ENCODE peak calls at places on chromosomes 12 and 14, in four cellular contexts. One of them, this sample, is unnamed.

GRCh38 chr14:91365552-91365951 is 52.1 kb downstream of the CCDC88C start:
- DNase-seq in hepatocyte: no peak
- DNase-seq in left ventricle myocardium inferior: no peak
- DNase-seq in RWPE2: no peak
- DNase-seq in this sample: no peak

GRCh38 chr12:87848248-87848868 is 180.8 kb downstream of the C12orf50 start:
- DNase-seq in hepatocyte: peak; percentile 78
- DNase-seq in left ventricle myocardium inferior: no peak
- DNase-seq in RWPE2: no peak
- DNase-seq in this sample: no peak

GRCh38 chr12:96210376-96211055 is 16.3 kb downstream of the ELK3 start:
- DNase-seq in hepatocyte: no peak
- DNase-seq in left ventricle myocardium inferior: no peak
- DNase-seq in RWPE2: no peak
- DNase-seq in this sample: no peak

GRCh38 chr14:25132734-25133422 is 82.9 kb upstream of the STXBP6 start:
- DNase-seq in hepatocyte: peak; percentile 90
- DNase-seq in left ventricle myocardium inferior: peak; percentile 51
- DNase-seq in RWPE2: no peak
- DNase-seq in this sample: peak; percentile 73

GRCh38 chr12:56299308-56299852 is 750 bp downstream of the CS start:
- DNase-seq in hepatocyte: peak; percentile 32
- DNase-seq in left ventricle myocardium inferior: no peak
- DNase-seq in RWPE2: no peak
- DNase-seq in this sample: no peak

GRCh38 chr12:13144266-13144828 is 40.9 kb upstream of the GSG1 start:
- DNase-seq in hepatocyte: no peak
- DNase-seq in left ventricle myocardium inferior: no peak
- DNase-seq in RWPE2: no peak
- DNase-seq in this sample: no peak

GRCh38 chr12:48220701-48221100 is 17.6 kb upstream of the OR10AD1 start:
- DNase-seq in hepatocyte: no peak
- DNase-seq in left ventricle myocardium inferior: no peak
- DNase-seq in RWPE2: no peak
- DNase-seq in this sample: no peak

GRCh38 chr12:68871899-68872298 is 61.1 kb downstream of the CPM start:
- DNase-seq in hepatocyte: no peak
- DNase-seq in left ventricle myocardium inferior: no peak
- DNase-seq in RWPE2: no peak
- DNase-seq in this sample: no peak

GRCh38 chr14:33809456-33809855 is 141.4 kb downstream of the EGLN3 start:
- DNase-seq in hepatocyte: no peak
- DNase-seq in left ventricle myocardium inferior: no peak
- DNase-seq in RWPE2: no peak
- DNase-seq in this sample: no peak

DNA sequence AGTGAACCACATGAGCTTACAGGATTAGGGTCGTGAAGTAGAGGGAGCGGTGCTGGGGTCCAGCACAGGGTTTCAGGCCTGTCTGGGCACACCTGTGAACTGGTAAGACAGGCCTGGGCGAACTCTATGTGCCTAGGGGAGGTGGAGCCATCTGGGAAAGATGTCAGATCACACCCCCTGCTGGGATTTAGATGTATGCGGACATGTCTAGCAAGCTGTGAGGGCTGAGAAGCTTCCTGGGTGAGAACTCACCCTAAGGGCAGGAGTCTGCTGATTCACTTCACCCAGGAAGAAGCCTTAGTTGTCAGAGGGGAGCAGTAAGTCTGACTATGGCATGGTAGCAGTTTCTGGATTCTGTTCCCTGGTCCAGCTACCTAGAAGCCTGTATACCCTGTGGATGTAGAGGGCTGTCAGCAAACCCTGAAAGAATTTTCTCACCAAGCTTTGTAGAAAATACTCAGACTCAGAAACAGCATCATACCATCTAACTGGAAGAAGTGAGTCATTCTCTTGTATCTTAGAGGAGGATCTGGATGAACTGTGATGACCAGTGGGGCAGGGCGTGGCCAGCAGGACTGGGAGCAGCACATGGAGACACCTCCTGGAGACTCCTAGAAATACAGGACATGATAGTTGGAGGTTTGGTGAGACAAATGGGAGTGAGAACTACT is 11.2 kb upstream of the PYGL start:
- DNase-seq in hepatocyte: peak; percentile 91
- DNase-seq in left ventricle myocardium inferior: peak; percentile 43
- DNase-seq in RWPE2: peak; percentile 98
- DNase-seq in this sample: no peak
- TF ChIP-seq CTCF in hepatocyte: peak; percentile 42
- TF ChIP-seq CTCF in left ventricle myocardium inferior: peak; percentile 28
- TF ChIP-seq CTCF in RWPE2: peak; percentile 58
- TF ChIP-seq CTCF in this sample: peak; percentile 74

DNA sequence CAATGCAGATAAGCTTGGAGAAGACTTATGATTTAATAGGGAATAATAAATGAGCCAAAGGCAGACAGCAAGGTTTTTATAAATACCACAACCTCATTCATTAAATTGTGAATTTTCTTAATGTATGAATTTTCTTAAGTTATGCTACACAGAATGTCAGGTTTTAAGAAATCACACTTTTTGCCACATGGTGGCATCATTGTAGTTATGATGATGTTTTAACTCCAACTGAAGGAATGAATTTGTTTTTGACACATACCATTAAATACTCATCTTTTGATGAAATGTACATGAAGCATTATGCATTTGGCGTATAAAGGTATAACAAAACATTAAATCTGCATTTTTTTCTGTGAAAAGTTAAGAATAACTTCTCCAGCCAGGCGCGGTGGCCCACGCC is 524.1 kb upstream of the FBXO33 start:
- DNase-seq in hepatocyte: no peak
- DNase-seq in left ventricle myocardium inferior: no peak
- DNase-seq in RWPE2: no peak
- DNase-seq in this sample: no peak
- TF ChIP-seq CTCF in hepatocyte: peak; percentile 27
- TF ChIP-seq CTCF in left ventricle myocardium inferior: no peak
- TF ChIP-seq CTCF in RWPE2: peak; percentile 36
- TF ChIP-seq CTCF in this sample: peak; percentile 48

GRCh38 chr12:50603817-50604639 is 99.2 kb downstream of the DIP2B start:
- DNase-seq in hepatocyte: no peak
- DNase-seq in left ventricle myocardium inferior: no peak
- DNase-seq in RWPE2: no peak
- DNase-seq in this sample: no peak

GRCh38 chr12:50609292-50609874 is 104.6 kb downstream of the DIP2B start:
- DNase-seq in hepatocyte: no peak
- DNase-seq in left ventricle myocardium inferior: no peak
- DNase-seq in RWPE2: no peak
- DNase-seq in this sample: no peak

GRCh38 chr12:50606675-50607379 is 102.0 kb downstream of the DIP2B start:
- DNase-seq in hepatocyte: no peak
- DNase-seq in left ventricle myocardium inferior: no peak
- DNase-seq in RWPE2: no peak
- DNase-seq in this sample: no peak

GRCh38 chr12:50600364-50600763 is 95.6 kb downstream of the DIP2B start:
- DNase-seq in hepatocyte: no peak
- DNase-seq in left ventricle myocardium inferior: no peak
- DNase-seq in RWPE2: no peak
- DNase-seq in this sample: no peak

DNA sequence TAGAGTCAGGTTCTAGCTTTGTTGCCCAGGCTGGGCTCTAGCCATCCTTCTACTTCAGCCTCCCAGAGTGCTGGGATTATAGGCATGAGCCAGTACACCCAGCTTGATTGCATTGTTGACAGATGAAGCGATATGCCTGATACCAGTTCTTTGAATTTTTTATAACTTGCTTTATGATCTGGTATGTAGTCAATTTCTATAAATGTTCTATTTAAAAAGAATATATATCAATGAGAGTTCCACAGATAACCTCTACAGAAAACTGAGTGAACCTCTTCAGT is 99.8 kb downstream of the DIP2B start:
- DNase-seq in hepatocyte: no peak
- DNase-seq in left ventricle myocardium inferior: no peak
- DNase-seq in RWPE2: no peak
- DNase-seq in this sample: no peak
- TF ChIP-seq CTCF in hepatocyte: no peak
- TF ChIP-seq CTCF in left ventricle myocardium inferior: no peak
- TF ChIP-seq CTCF in RWPE2: no peak
- TF ChIP-seq CTCF in this sample: no peak

GRCh38 chr12:10612110-10612509 is 1.3 kb downstream of the MAGOHB start:
- DNase-seq in hepatocyte: no peak
- DNase-seq in left ventricle myocardium inferior: no peak
- DNase-seq in RWPE2: no peak
- DNase-seq in this sample: no peak

GRCh38 chr12:10610188-10610587 is 3.2 kb downstream of the MAGOHB start:
- DNase-seq in hepatocyte: no peak
- DNase-seq in left ventricle myocardium inferior: no peak
- DNase-seq in RWPE2: no peak
- DNase-seq in this sample: no peak

GRCh38 chr12:10612954-10613333 is 465 bp downstream of the MAGOHB start:
- DNase-seq in hepatocyte: peak; percentile 10
- DNase-seq in left ventricle myocardium inferior: no peak
- DNase-seq in RWPE2: no peak
- DNase-seq in this sample: no peak

GRCh38 chr12:10613334-10614055 is at the start of gene MAGOHB:
- DNase-seq in hepatocyte: peak; percentile 97
- DNase-seq in left ventricle myocardium inferior: peak; percentile 97
- DNase-seq in RWPE2: peak; percentile 80
- DNase-seq in this sample: peak; percentile 97

DNA sequence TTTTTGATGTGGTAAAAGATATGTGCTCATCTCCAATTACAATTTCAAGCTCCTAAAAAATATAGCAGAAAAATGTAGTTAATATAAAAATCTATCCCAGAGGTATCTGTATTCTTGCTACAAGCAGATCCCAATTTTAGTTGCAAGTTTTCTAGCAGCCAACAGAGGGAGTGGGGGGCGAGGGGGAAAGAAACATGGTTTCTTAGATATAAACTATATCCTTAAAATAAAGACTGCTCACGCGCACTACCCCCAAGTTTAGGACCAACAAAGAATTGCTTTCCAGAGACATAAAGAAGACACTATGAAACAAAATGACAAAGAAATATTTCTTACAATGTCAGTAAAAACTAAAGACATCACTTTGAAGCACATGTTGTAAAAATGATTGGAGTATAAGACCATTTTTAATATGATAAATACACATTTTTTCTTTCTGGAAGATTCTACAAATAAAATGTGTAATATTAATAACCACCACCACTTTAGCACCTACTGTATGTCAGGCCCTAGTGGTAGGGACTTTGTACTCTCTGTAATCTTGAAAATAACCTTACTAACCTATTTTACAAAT is 5.4 kb downstream of the MAGOHB start:
- DNase-seq in hepatocyte: no peak
- DNase-seq in left ventricle myocardium inferior: no peak
- DNase-seq in RWPE2: no peak
- DNase-seq in this sample: no peak
- TF ChIP-seq CTCF in hepatocyte: peak; percentile 14
- TF ChIP-seq CTCF in left ventricle myocardium inferior: no peak
- TF ChIP-seq CTCF in RWPE2: peak; percentile 26
- TF ChIP-seq CTCF in this sample: peak; percentile 73

DNA sequence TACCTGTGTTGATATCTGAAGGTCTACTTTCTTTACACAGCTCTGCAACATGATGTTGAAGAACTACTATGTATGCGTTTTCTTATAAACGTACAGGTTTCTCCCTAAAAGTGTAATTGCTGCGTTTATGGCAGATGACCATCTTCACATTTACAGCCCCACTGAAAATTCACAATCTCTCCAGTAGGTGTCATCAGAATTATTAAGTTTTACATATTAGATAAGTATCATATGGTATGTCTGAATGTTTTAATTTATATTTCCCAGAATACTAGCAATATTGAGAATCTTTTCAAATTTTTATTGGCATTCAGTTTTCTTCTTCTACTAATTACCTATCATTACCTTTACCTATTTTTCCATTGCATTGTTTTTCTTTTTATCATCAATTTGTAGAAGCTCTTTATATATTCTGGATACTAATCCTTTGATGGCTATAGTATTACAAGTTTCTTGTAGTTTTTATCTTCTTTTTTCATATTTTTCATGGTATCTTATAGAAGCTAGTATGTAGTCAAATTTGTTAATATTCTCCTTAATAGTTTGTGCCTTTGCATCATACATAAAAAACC is 123.5 kb downstream of the CAPZA3 start:
- DNase-seq in hepatocyte: peak; percentile 21
- DNase-seq in left ventricle myocardium inferior: no peak
- DNase-seq in RWPE2: no peak
- DNase-seq in this sample: no peak
- TF ChIP-seq CTCF in hepatocyte: peak; percentile 51
- TF ChIP-seq CTCF in left ventricle myocardium inferior: peak; percentile 61
- TF ChIP-seq CTCF in RWPE2: peak; percentile 58
- TF ChIP-seq CTCF in this sample: peak; percentile 82

DNA sequence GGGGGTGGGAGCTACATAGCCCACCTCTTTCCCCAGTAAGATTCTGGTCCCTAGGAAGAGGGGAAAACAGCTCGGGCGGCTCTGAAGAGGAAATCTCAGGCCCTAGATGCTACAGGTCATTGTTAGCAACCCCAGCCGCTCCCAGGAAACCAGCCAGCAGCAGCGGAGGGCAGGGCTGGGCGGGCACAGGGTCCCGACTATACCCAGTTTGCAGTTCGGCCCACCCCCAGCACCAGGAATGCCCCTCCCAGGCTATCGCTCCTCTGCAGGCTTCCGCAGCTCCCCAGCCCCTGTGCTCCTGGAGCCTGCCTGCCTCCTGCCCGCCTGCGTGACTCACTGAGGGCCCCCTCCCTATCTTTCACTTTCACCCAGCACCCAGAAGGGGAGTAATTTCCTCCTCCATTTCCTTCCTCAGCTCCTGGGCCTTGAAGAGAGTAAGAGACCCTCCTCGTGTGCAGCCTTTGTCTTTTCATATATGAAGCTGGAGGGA is 27.2 kb upstream of the PNMA1 start:
- DNase-seq in hepatocyte: peak; percentile 83
- DNase-seq in left ventricle myocardium inferior: peak; percentile 79
- DNase-seq in RWPE2: peak; percentile 98
- DNase-seq in this sample: no peak
- TF ChIP-seq CTCF in hepatocyte: no peak
- TF ChIP-seq CTCF in left ventricle myocardium inferior: no peak
- TF ChIP-seq CTCF in RWPE2: peak; percentile 12
- TF ChIP-seq CTCF in this sample: no peak

GRCh38 chr12:122726056-122726558 is 4.5 kb downstream of the HCAR1 start:
- DNase-seq in hepatocyte: peak; percentile 77
- DNase-seq in left ventricle myocardium inferior: no peak
- DNase-seq in RWPE2: no peak
- DNase-seq in this sample: no peak

GRCh38 chr12:122729583-122730214 is 945 bp downstream of the HCAR1 start:
- DNase-seq in hepatocyte: no peak
- DNase-seq in left ventricle myocardium inferior: no peak
- DNase-seq in RWPE2: no peak
- DNase-seq in this sample: no peak

GRCh38 chr12:122732170-122732569 is 1.5 kb upstream of the HCAR1 start:
- DNase-seq in hepatocyte: no peak
- DNase-seq in left ventricle myocardium inferior: no peak
- DNase-seq in RWPE2: peak; percentile 19
- DNase-seq in this sample: no peak

GRCh38 chr12:122732611-122733010 is 2.0 kb upstream of the HCAR1 start:
- DNase-seq in hepatocyte: no peak
- DNase-seq in left ventricle myocardium inferior: no peak
- DNase-seq in RWPE2: peak; percentile 1
- DNase-seq in this sample: no peak

GRCh38 chr12:122730215-122731014 is at the start of gene HCAR1:
- DNase-seq in hepatocyte: peak; percentile 24
- DNase-seq in left ventricle myocardium inferior: no peak
- DNase-seq in RWPE2: peak; percentile 45
- DNase-seq in this sample: no peak
- TF ChIP-seq CTCF in hepatocyte: no peak
- TF ChIP-seq CTCF in left ventricle myocardium inferior: no peak
- TF ChIP-seq CTCF in RWPE2: no peak
- TF ChIP-seq CTCF in this sample: peak; percentile 43

GRCh38 chr14:106141242-106142220 is 615.1 kb downstream of the TMEM121 start:
- DNase-seq in hepatocyte: no peak
- DNase-seq in left ventricle myocardium inferior: no peak
- DNase-seq in RWPE2: no peak
- DNase-seq in this sample: no peak
- TF ChIP-seq CTCF in hepatocyte: no peak
- TF ChIP-seq CTCF in left ventricle myocardium inferior: no peak
- TF ChIP-seq CTCF in RWPE2: no peak
- TF ChIP-seq CTCF in this sample: no peak